ENCODE peak calls at places on chromosome 17, in seven cellular contexts. One of them, this sample, is unnamed.

GRCh38 chr17:27496501-27496943 is 40.3 kb downstream of the KSR1 start:
- DNase-seq in cardiac muscle cell: no peak
- DNase-seq in PC-3: no peak
- DNase-seq in IMR-90: no peak
- DNase-seq in Peyer's patch: no peak
- DNase-seq in ovary: no peak
- DNase-seq in heart left ventricle: no peak
- DNase-seq in this sample: no peak

GRCh38 chr17:62666801-62667591 is 39.5 kb downstream of the MRC2 start:
- DNase-seq in cardiac muscle cell: no peak
- DNase-seq in PC-3: no peak
- DNase-seq in IMR-90: no peak
- DNase-seq in Peyer's patch: no peak
- DNase-seq in ovary: no peak
- DNase-seq in heart left ventricle: no peak
- DNase-seq in this sample: no peak

GRCh38 chr17:3738562-3739295 is 15.0 kb downstream of the HASPIN start:
- DNase-seq in cardiac muscle cell: no peak
- DNase-seq in PC-3: peak
- DNase-seq in IMR-90: peak
- DNase-seq in Peyer's patch: peak
- DNase-seq in ovary: no peak
- DNase-seq in heart left ventricle: no peak
- DNase-seq in this sample: peak

GRCh38 chr17:153851-154250 is 16.5 kb downstream of the SCGB1C2 start:
- DNase-seq in cardiac muscle cell: no peak
- DNase-seq in PC-3: no peak
- DNase-seq in IMR-90: no peak
- DNase-seq in Peyer's patch: no peak
- DNase-seq in ovary: peak
- DNase-seq in heart left ventricle: peak
- DNase-seq in this sample: no peak

GRCh38 chr17:16477255-16477654 is 14.7 kb downstream of the LRRC75A start:
- DNase-seq in cardiac muscle cell: peak
- DNase-seq in PC-3: peak
- DNase-seq in IMR-90: peak
- DNase-seq in Peyer's patch: no peak
- DNase-seq in ovary: peak
- DNase-seq in heart left ventricle: peak
- DNase-seq in this sample: no peak

GRCh38 chr17:79073706-79074088 is 927 bp upstream of the ENGASE start:
- DNase-seq in cardiac muscle cell: no peak
- DNase-seq in PC-3: peak
- DNase-seq in IMR-90: no peak
- DNase-seq in Peyer's patch: no peak
- DNase-seq in ovary: no peak
- DNase-seq in heart left ventricle: no peak
- DNase-seq in this sample: no peak

GRCh38 chr17:8210761-8211458 is 535 bp upstream of the AURKB start:
- DNase-seq in cardiac muscle cell: no peak
- DNase-seq in PC-3: no peak
- DNase-seq in IMR-90: no peak
- DNase-seq in Peyer's patch: no peak
- DNase-seq in ovary: no peak
- DNase-seq in heart left ventricle: no peak
- DNase-seq in this sample: no peak

GRCh38 chr17:19354123-19354522 is 8.4 kb downstream of the B9D1 start:
- DNase-seq in cardiac muscle cell: peak
- DNase-seq in PC-3: peak
- DNase-seq in IMR-90: peak
- DNase-seq in Peyer's patch: no peak
- DNase-seq in ovary: no peak
- DNase-seq in heart left ventricle: no peak
- DNase-seq in this sample: no peak

GRCh38 chr17:16974569-16975265 is 2.8 kb upstream of the TNFRSF13B start:
- DNase-seq in cardiac muscle cell: no peak
- DNase-seq in PC-3: peak
- DNase-seq in IMR-90: no peak
- DNase-seq in Peyer's patch: no peak
- DNase-seq in ovary: no peak
- DNase-seq in heart left ventricle: no peak
- DNase-seq in this sample: no peak

GRCh38 chr17:18143044-18143936 is 34.7 kb downstream of the MYO15A start:
- DNase-seq in cardiac muscle cell: peak
- DNase-seq in PC-3: peak
- DNase-seq in IMR-90: peak
- DNase-seq in Peyer's patch: no peak
- DNase-seq in ovary: no peak
- DNase-seq in heart left ventricle: no peak
- DNase-seq in this sample: no peak

GRCh38 chr17:49239963-49240362 is 9.4 kb upstream of the PHOSPHO1 start:
- DNase-seq in cardiac muscle cell: no peak
- DNase-seq in PC-3: peak
- DNase-seq in IMR-90: no peak
- DNase-seq in Peyer's patch: no peak
- DNase-seq in ovary: no peak
- DNase-seq in heart left ventricle: no peak
- DNase-seq in this sample: no peak

GRCh38 chr17:58331815-58332719 is 3.5 kb upstream of the TSPOAP1 start:
- DNase-seq in cardiac muscle cell: no peak
- DNase-seq in PC-3: no peak
- DNase-seq in IMR-90: no peak
- DNase-seq in Peyer's patch: peak
- DNase-seq in ovary: no peak
- DNase-seq in heart left ventricle: peak
- DNase-seq in this sample: peak

GRCh38 chr17:39627170-39627716 is 491 bp downstream of the PPP1R1B start:
- DNase-seq in cardiac muscle cell: no peak
- DNase-seq in PC-3: no peak
- DNase-seq in IMR-90: no peak
- DNase-seq in Peyer's patch: no peak
- DNase-seq in ovary: no peak
- DNase-seq in heart left ventricle: no peak
- DNase-seq in this sample: no peak

GRCh38 chr17:17812211-17813054 is 24.4 kb downstream of the SREBF1 start:
- DNase-seq in cardiac muscle cell: peak
- DNase-seq in PC-3: peak
- DNase-seq in IMR-90: peak
- DNase-seq in Peyer's patch: peak
- DNase-seq in ovary: peak
- DNase-seq in heart left ventricle: peak
- DNase-seq in this sample: peak

GRCh38 chr17:2779545-2779944 is 16.7 kb upstream of the RAP1GAP2 start:
- DNase-seq in cardiac muscle cell: no peak
- DNase-seq in PC-3: no peak
- DNase-seq in IMR-90: no peak
- DNase-seq in Peyer's patch: no peak
- DNase-seq in ovary: no peak
- DNase-seq in heart left ventricle: no peak
- DNase-seq in this sample: no peak

GRCh38 chr17:35238817-35239216 is 4.1 kb upstream of the SLFN5 start:
- DNase-seq in cardiac muscle cell: peak
- DNase-seq in PC-3: peak
- DNase-seq in IMR-90: peak
- DNase-seq in Peyer's patch: no peak
- DNase-seq in ovary: no peak
- DNase-seq in heart left ventricle: no peak
- DNase-seq in this sample: no peak

GRCh38 chr17:29977836-29978235 is 36.4 kb downstream of the EFCAB5 start:
- DNase-seq in cardiac muscle cell: peak
- DNase-seq in PC-3: no peak
- DNase-seq in IMR-90: peak
- DNase-seq in Peyer's patch: no peak
- DNase-seq in ovary: no peak
- DNase-seq in heart left ventricle: no peak
- DNase-seq in this sample: no peak

GRCh38 chr17:3889613-3890012 is 3.2 kb downstream of the CAMKK1 start:
- DNase-seq in cardiac muscle cell: no peak
- DNase-seq in PC-3: no peak
- DNase-seq in IMR-90: no peak
- DNase-seq in Peyer's patch: no peak
- DNase-seq in ovary: peak
- DNase-seq in heart left ventricle: no peak
- DNase-seq in this sample: no peak

GRCh38 chr17:29567362-29568330 is 809 bp upstream of the ABHD15 start:
- DNase-seq in cardiac muscle cell: peak
- DNase-seq in PC-3: peak
- DNase-seq in IMR-90: peak
- DNase-seq in Peyer's patch: peak
- DNase-seq in ovary: peak
- DNase-seq in heart left ventricle: peak
- DNase-seq in this sample: peak

GRCh38 chr17:28533091-28533670 is 19.2 kb downstream of the UNC119 start:
- DNase-seq in cardiac muscle cell: no peak
- DNase-seq in PC-3: no peak
- DNase-seq in IMR-90: no peak
- DNase-seq in Peyer's patch: no peak
- DNase-seq in ovary: no peak
- DNase-seq in heart left ventricle: no peak
- DNase-seq in this sample: no peak

GRCh38 chr17:37292429-37293139 is 83.2 kb upstream of the C17orf78 start:
- DNase-seq in cardiac muscle cell: peak
- DNase-seq in PC-3: no peak
- DNase-seq in IMR-90: no peak
- DNase-seq in Peyer's patch: no peak
- DNase-seq in ovary: no peak
- DNase-seq in heart left ventricle: no peak
- DNase-seq in this sample: no peak

DNA sequence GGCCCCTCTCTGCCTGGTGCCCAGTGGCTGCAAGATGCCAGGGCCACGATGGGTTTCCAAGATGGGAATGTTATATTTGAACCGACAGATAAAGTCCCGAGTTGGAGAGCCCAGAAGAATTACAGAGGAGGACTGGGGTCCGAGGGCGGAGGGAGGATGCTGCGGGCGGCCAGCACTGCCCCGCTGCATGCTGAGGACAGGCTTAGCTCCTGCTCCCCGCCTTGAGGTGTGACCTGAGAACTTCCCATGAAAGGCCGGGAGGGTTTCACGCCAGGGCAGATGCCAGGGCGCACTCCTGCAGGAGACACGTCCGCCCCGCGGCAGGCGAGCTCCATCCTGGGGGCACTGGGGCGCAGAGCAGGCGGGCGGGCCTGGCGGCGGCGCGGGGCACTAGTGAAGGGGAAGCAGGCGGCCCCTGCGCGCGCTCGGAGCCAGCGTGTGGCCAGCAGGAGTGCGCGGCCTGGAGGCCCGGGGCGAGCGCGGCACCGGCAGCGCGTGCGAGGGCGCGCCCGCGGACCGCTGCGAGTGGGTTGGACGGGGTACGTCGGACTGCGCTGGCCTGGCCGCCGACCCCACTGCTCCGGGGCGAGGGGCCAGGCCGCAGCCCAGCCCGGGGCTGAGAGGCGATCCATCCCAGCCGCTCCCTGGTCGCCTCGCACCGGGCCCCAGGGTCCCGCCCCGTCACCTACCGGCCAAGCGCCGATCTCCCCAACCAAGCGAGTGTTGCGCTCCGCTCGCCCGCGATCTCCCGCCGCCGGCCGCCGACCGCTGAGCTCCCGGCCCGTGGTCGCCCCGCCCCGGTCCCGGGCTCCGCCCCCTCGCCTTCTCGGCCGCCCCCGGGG is at the start of gene MAP3K14:
- DNase-seq in cardiac muscle cell: peak
- DNase-seq in PC-3: peak
- DNase-seq in IMR-90: peak
- DNase-seq in Peyer's patch: peak
- DNase-seq in ovary: peak
- DNase-seq in heart left ventricle: peak
- DNase-seq in this sample: peak
- TF ChIP-seq CTCF in cardiac muscle cell: peak
- TF ChIP-seq CTCF in PC-3: no peak
- TF ChIP-seq CTCF in IMR-90: peak
- TF ChIP-seq CTCF in Peyer's patch: no peak
- TF ChIP-seq CTCF in ovary: no peak
- TF ChIP-seq CTCF in heart left ventricle: no peak
- TF ChIP-seq CTCF in this sample: peak

DNA sequence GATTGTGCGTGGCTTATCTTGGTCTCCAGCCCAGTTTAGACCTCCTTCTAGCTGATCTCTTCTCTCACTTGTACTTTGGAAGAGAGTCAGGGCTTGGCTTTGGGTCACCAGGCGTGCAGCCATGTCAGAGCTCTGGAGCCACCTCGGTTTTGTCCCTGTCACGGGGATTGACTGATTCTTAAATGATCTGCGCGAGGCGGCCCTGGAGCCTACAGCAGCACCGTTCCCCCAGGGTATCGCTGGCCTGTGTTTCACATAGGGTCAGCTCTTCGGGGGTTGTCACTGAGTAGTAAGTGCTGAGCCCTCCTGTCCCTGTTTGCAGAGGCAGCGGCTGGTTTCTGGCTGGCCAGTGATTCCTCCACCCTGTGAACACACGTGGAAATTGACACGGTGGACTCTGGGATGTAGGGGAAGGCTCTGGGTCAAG is 209.8 kb upstream of the CHMP6 start:
- DNase-seq in cardiac muscle cell: no peak
- DNase-seq in PC-3: no peak
- DNase-seq in IMR-90: no peak
- DNase-seq in Peyer's patch: no peak
- DNase-seq in ovary: no peak
- DNase-seq in heart left ventricle: no peak
- DNase-seq in this sample: no peak
- H3K27ac ChIP-seq in cardiac muscle cell: peak
- H3K27ac ChIP-seq in PC-3: no peak
- H3K27ac ChIP-seq in IMR-90: no peak
- H3K27ac ChIP-seq in Peyer's patch: peak
- H3K27ac ChIP-seq in ovary: no peak
- H3K27ac ChIP-seq in heart left ventricle: peak
- H3K27ac ChIP-seq in this sample: no peak

GRCh38 chr17:72853438-72854415 is 238.8 kb downstream of the SLC39A11 start:
- DNase-seq in cardiac muscle cell: no peak
- DNase-seq in PC-3: no peak
- DNase-seq in IMR-90: no peak
- DNase-seq in Peyer's patch: no peak
- DNase-seq in ovary: no peak
- DNase-seq in heart left ventricle: no peak
- DNase-seq in this sample: no peak
- H3K4me3 ChIP-seq in cardiac muscle cell: no peak
- H3K4me3 ChIP-seq in PC-3: no peak
- H3K4me3 ChIP-seq in IMR-90: no peak
- H3K4me3 ChIP-seq in Peyer's patch: no peak
- H3K4me3 ChIP-seq in ovary: no peak
- H3K4me3 ChIP-seq in heart left ventricle: no peak
- H3K4me3 ChIP-seq in this sample: no peak

GRCh38 chr17:47009759-47010594 is 30.9 kb upstream of the RPRML start:
- DNase-seq in cardiac muscle cell: no peak
- DNase-seq in PC-3: peak
- DNase-seq in IMR-90: no peak
- DNase-seq in Peyer's patch: no peak
- DNase-seq in ovary: no peak
- DNase-seq in heart left ventricle: peak
- DNase-seq in this sample: no peak

DNA sequence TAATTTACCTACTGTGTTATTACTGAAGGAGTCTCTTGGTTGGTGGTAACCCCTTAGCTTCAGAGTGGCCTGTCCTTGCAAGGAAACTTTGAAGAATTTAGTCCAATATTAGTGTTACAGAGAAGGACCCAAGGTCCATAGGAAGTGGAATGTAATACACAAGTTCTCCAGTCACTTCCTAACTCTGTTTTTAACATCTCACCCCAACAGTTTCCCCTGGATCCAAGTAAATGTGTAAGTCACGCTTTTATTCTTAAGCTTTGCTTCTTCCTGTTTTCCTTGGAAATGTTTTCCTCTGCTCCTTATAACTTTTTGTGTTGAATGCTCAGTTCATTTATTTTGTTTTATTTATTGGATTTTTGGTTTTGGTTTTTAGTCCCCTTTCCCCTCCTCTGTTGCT is 25.9 kb upstream of the RPRML start:
- DNase-seq in cardiac muscle cell: no peak
- DNase-seq in PC-3: no peak
- DNase-seq in IMR-90: no peak
- DNase-seq in Peyer's patch: no peak
- DNase-seq in ovary: no peak
- DNase-seq in heart left ventricle: no peak
- DNase-seq in this sample: no peak
- TF ChIP-seq CTCF in cardiac muscle cell: no peak
- TF ChIP-seq CTCF in PC-3: no peak
- TF ChIP-seq CTCF in IMR-90: no peak
- TF ChIP-seq CTCF in Peyer's patch: no peak
- TF ChIP-seq CTCF in ovary: no peak
- TF ChIP-seq CTCF in heart left ventricle: no peak
- TF ChIP-seq CTCF in this sample: no peak

This sample was measured in CD8-positive, alpha-beta T cell.